ENCODE peak calls at places on chromosomes 5 and 9, in seven cellular contexts. U is GM12891, X is iris pigment epithelial cell, F is left colon, Z is C1 segment of cervical spinal cord, C is AG04449, M is HCEC 1CT. H is an unnamed sample.

GRCh38 chr9:5321058-5321457 is 16.5 kb upstream of the RLN2 start:
- DNase-seq in U (no peak), X (peak), F (no peak), Z (no peak), C (no peak), M (peak), H (no peak)

GRCh38 chr9:112786834-112787520 is 36.4 kb downstream of the SNX30 start:
- DNase-seq in U (no peak), X (no peak), F (no peak), Z (no peak), C (no peak), M (no peak), H (no peak)

GRCh38 chr5:155883966-155884555 is 442.9 kb upstream of the SGCD start:
- DNase-seq in U (no peak), X (no peak), F (no peak), Z (no peak), C (no peak), M (no peak), H (no peak)

GRCh38 chr9:131266301-131267229 is 9.7 kb downstream of the FAM78A start:
- DNase-seq in U (no peak), X (no peak), F (no peak), Z (no peak), C (no peak), M (no peak), H (no peak)

GRCh38 chr5:89003563-89004036 is 120.6 kb upstream of the MEF2C start:
- DNase-seq in U (no peak), X (no peak), F (no peak), Z (no peak), C (no peak), M (no peak), H (no peak)

GRCh38 chr5:141495456-141495811 is 6.6 kb downstream of the PCDHGC5 start:
- DNase-seq in U (no peak), X (no peak), F (no peak), Z (no peak), C (no peak), M (no peak), H (no peak)

GRCh38 chr5:93580387-93581100 is 475 bp downstream of the NR2F1-AS1 start:
- DNase-seq in U (no peak), X (peak), F (no peak), Z (peak), C (no peak), M (peak), H (no peak)

GRCh38 chr9:20513126-20513913 is 109.0 kb downstream of the MLLT3 start:
- DNase-seq in U (no peak), X (peak), F (no peak), Z (no peak), C (no peak), M (no peak), H (no peak)

GRCh38 chr5:109907751-109908150 is 218.0 kb downstream of the MAN2A1 start:
- DNase-seq in U (no peak), X (peak), F (no peak), Z (no peak), C (peak), M (peak), H (no peak)

GRCh38 chr9:132141364-132141947 is 20.4 kb upstream of the NTNG2 start:
- DNase-seq in U (no peak), X (no peak), F (no peak), Z (peak), C (no peak), M (no peak), H (no peak)

GRCh38 chr9:116165912-116166311 is 12.3 kb downstream of the PAPPA start:
- DNase-seq in U (no peak), X (peak), F (no peak), Z (no peak), C (no peak), M (peak), H (no peak)

GRCh38 chr5:153276151-153276550 is 214.3 kb upstream of the GRIA1 start:
- DNase-seq in U (peak), X (peak), F (no peak), Z (no peak), C (no peak), M (peak), H (no peak)

GRCh38 chr5:172076783-172077244 is 70.4 kb upstream of the FBXW11 start:
- DNase-seq in U (no peak), X (peak), F (no peak), Z (no peak), C (peak), M (no peak), H (no peak)

GRCh38 chr5:126658526-126658925 is 57.8 kb downstream of the PHAX start:
- DNase-seq in U (no peak), X (peak), F (no peak), Z (no peak), C (no peak), M (no peak), H (no peak)